ENCODE peak calls at places on chromosomes 5 and 9, in six cellular contexts. Q, F, E, M, P and O are unnamed samples. For H3K27me3, the result is how much of the 10 kb centered on the place peaks cover.

GRCh38 chr9:72635197-72635596 is 113.8 kb downstream of the TMC1 start:
- DNase-seq in M (no peak), P (peak), F (no peak), E (no peak), Q (no peak), O (peak)

GRCh38 chr5:81420039-81420667 is 26.2 kb upstream of the ACOT12 start:
- DNase-seq in F (no peak), E (no peak), P (no peak), Q (peak), M (no peak), O (no peak)

GRCh38 chr5:114924784-114925183 is 244.9 kb downstream of the TRIM36 start:
- DNase-seq in F (no peak), M (no peak), E (no peak), P (no peak), Q (no peak), O (no peak)

GRCh38 chr5:14884062-14884612 is 12.6 kb upstream of the ANKH start:
- DNase-seq in F (no peak), E (no peak), P (no peak), Q (no peak), M (no peak), O (no peak)

GRCh38 chr5:68423154-68423811 is 207.7 kb downstream of the PIK3R1 start:
- DNase-seq in F (no peak), M (no peak), P (no peak), E (peak), Q (no peak), O (no peak)

GRCh38 chr5:148070621-148071020 is 6.8 kb downstream of the SPINK5 start:
- DNase-seq in Q (no peak), F (no peak), M (no peak), P (no peak), E (no peak), O (no peak)

GRCh38 chr5:135934939-135935338 is 19.8 kb downstream of the LECT2 start:
- DNase-seq in M (no peak), P (no peak), E (no peak), Q (no peak), F (no peak), O (no peak)

GRCh38 chr5:88660326-88660946 is 222.5 kb downstream of the MEF2C start:
- DNase-seq in P (no peak), E (no peak), M (no peak), F (no peak), Q (peak), O (no peak)

GRCh38 chr9:123548749-123549545 is 192.9 kb downstream of the CRB2 start:
- DNase-seq in F (no peak), P (no peak), E (no peak), Q (no peak), M (no peak), O (no peak)

GRCh38 chr9:123542435-123543225 is 186.6 kb downstream of the CRB2 start:
- DNase-seq in P (no peak), M (peak), F (no peak), Q (no peak), E (no peak), O (no peak)

GRCh38 chr9:123541441-123541840 is 185.4 kb downstream of the CRB2 start:
- DNase-seq in E (no peak), P (no peak), Q (no peak), M (no peak), F (no peak), O (no peak)

GRCh38 chr9:123543492-123543891 is 187.5 kb downstream of the CRB2 start:
- DNase-seq in P (no peak), F (no peak), E (no peak), M (no peak), Q (no peak), O (no peak)

GRCh38 chr9:123544007-123544827 is 188.2 kb downstream of the CRB2 start:
- DNase-seq in Q (peak), F (no peak), M (peak), P (no peak), E (peak), O (peak)
- TF ChIP-seq ZNF274 in Q (no peak), F (no peak), M (no peak), P (no peak), E (no peak), O (no peak)

GRCh38 chr9:36871606-36872005 is 162.5 kb downstream of the PAX5 start:
- DNase-seq in P (no peak), Q (no peak), M (no peak), F (no peak), E (no peak), O (no peak)
- H3K27me3 ChIP-seq in P (under half), Q (under half), M (under half), F (under half), E (under half), O (under half)

DNA sequence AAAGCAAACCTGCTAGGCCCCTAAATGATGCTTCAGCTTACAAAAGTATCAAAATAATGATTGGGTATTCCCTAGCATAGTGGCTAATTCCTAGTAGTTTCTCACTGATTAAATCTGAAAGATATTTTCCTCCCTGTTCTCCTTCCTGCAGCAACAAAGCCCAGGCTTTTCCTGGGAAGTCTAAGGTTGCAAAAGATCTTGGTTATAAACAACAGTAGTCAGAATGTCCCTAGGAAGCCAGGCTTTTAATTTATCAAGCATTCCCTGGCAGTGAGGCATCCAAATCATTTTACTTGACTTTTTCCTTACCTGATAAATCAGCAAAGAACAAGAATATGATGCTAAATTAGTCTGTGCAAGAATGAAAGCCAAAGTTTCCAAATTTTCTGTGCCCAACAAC is 272.0 kb downstream of the PDE4D start:
- DNase-seq in M (no peak), P (no peak), E (no peak), Q (no peak), F (no peak), O (no peak)
- TF ChIP-seq ZNF274 in M (no peak), P (no peak), E (no peak), Q (no peak), F (no peak), O (no peak)

DNA sequence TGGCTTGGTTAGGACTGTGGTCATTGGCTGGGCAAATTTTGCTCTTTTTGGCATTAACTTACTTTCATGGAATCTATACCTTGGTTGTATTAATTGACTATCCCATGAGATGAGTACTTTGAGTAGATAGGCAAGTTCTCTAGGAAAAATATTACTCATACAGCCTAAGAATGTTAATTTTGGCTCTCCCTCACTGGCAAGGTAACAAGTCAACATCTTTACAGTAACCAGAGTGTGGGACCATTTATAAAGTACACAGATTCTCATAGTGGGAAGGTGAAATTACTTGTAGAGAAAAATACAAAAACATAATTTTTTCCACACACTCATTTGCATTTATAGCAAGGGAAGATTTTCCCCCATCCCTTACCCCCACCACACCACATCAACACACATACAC is 154.6 kb upstream of the ZNF608 start:
- DNase-seq in Q (no peak), M (no peak), E (no peak), F (no peak), P (no peak), O (no peak)
- H3K27me3 ChIP-seq in Q (under half), M (under half), E (under half), F (under half), P (under half), O (under half)